ENCODE peak calls at places on chromosomes 6 and 20, in nine cellular contexts. One of them, this sample, is unnamed.

GRCh38 chr6:122322824-122323223 is 76.6 kb upstream of the HSF2 start:
- DNase-seq in stomach: no peak
- DNase-seq in prostate gland: no peak
- DNase-seq in kidney: no peak
- DNase-seq in adrenal gland: peak; percentile 39
- DNase-seq in GM23338: no peak
- DNase-seq in IMR-90: peak; percentile 3
- DNase-seq in SK-N-SH: peak; percentile 2
- DNase-seq in H1: no peak
- DNase-seq in this sample: no peak

GRCh38 chr6:93779086-93779858 is 359.9 kb upstream of the EPHA7 start:
- DNase-seq in IMR-90: no peak
- DNase-seq in stomach: no peak
- DNase-seq in GM23338: peak; percentile 26
- DNase-seq in H1: no peak
- DNase-seq in prostate gland: no peak
- DNase-seq in adrenal gland: no peak
- DNase-seq in kidney: no peak
- DNase-seq in SK-N-SH: no peak
- DNase-seq in this sample: no peak

GRCh38 chr6:158775832-158776231 is 43.3 kb downstream of the EZR start:
- DNase-seq in IMR-90: no peak
- DNase-seq in stomach: no peak
- DNase-seq in GM23338: no peak
- DNase-seq in H1: no peak
- DNase-seq in kidney: no peak
- DNase-seq in adrenal gland: no peak
- DNase-seq in SK-N-SH: no peak
- DNase-seq in prostate gland: no peak
- DNase-seq in this sample: no peak

GRCh38 chr6:42210551-42210950 is 7.1 kb downstream of the MRPS10 start:
- DNase-seq in IMR-90: no peak
- DNase-seq in kidney: no peak
- DNase-seq in H1: no peak
- DNase-seq in prostate gland: no peak
- DNase-seq in adrenal gland: no peak
- DNase-seq in stomach: no peak
- DNase-seq in SK-N-SH: no peak
- DNase-seq in GM23338: no peak
- DNase-seq in this sample: no peak

GRCh38 chr20:11682285-11682684 is 235.4 kb upstream of the BTBD3 start:
- DNase-seq in GM23338: no peak
- DNase-seq in stomach: no peak
- DNase-seq in prostate gland: no peak
- DNase-seq in H1: no peak
- DNase-seq in adrenal gland: no peak
- DNase-seq in IMR-90: no peak
- DNase-seq in kidney: no peak
- DNase-seq in SK-N-SH: no peak
- DNase-seq in this sample: no peak

GRCh38 chr6:36555750-36556252 is 8.5 kb upstream of the STK38 start:
- DNase-seq in SK-N-SH: no peak
- DNase-seq in H1: no peak
- DNase-seq in IMR-90: no peak
- DNase-seq in prostate gland: no peak
- DNase-seq in kidney: no peak
- DNase-seq in stomach: no peak
- DNase-seq in adrenal gland: no peak
- DNase-seq in GM23338: no peak
- DNase-seq in this sample: no peak

GRCh38 chr6:111673086-111673485 is 67.4 kb upstream of the TRAF3IP2 start:
- DNase-seq in SK-N-SH: no peak
- DNase-seq in adrenal gland: no peak
- DNase-seq in GM23338: no peak
- DNase-seq in H1: no peak
- DNase-seq in kidney: no peak
- DNase-seq in prostate gland: no peak
- DNase-seq in IMR-90: no peak
- DNase-seq in stomach: no peak
- DNase-seq in this sample: no peak

GRCh38 chr6:125577263-125577662 is 172.2 kb upstream of the HEY2 start:
- DNase-seq in adrenal gland: no peak
- DNase-seq in GM23338: no peak
- DNase-seq in stomach: no peak
- DNase-seq in IMR-90: no peak
- DNase-seq in H1: no peak
- DNase-seq in kidney: no peak
- DNase-seq in prostate gland: no peak
- DNase-seq in SK-N-SH: no peak
- DNase-seq in this sample: no peak

GRCh38 chr6:142731611-142732010 is 213.4 kb downstream of the HIVEP2 start:
- DNase-seq in adrenal gland: no peak
- DNase-seq in IMR-90: no peak
- DNase-seq in stomach: no peak
- DNase-seq in H1: no peak
- DNase-seq in SK-N-SH: no peak
- DNase-seq in GM23338: no peak
- DNase-seq in prostate gland: no peak
- DNase-seq in kidney: no peak
- DNase-seq in this sample: no peak

GRCh38 chr20:14334306-14334930 is 3.0 kb downstream of the FLRT3 start:
- DNase-seq in kidney: no peak
- DNase-seq in stomach: peak; percentile 47
- DNase-seq in prostate gland: peak; percentile 39
- DNase-seq in adrenal gland: peak; percentile 7
- DNase-seq in GM23338: peak; percentile 63
- DNase-seq in IMR-90: peak; percentile 45
- DNase-seq in H1: no peak
- DNase-seq in SK-N-SH: peak; percentile 37
- DNase-seq in this sample: no peak

GRCh38 chr6:131976545-131977061 is 25.4 kb upstream of the CCN2 start:
- DNase-seq in prostate gland: no peak
- DNase-seq in SK-N-SH: no peak
- DNase-seq in kidney: no peak
- DNase-seq in H1: no peak
- DNase-seq in IMR-90: peak; percentile 38
- DNase-seq in stomach: no peak
- DNase-seq in GM23338: no peak
- DNase-seq in adrenal gland: peak; percentile 6
- DNase-seq in this sample: no peak

GRCh38 chr6:122798099-122798641 is 9.1 kb downstream of the SMPDL3A start:
- DNase-seq in H1: no peak
- DNase-seq in adrenal gland: peak; percentile 70
- DNase-seq in SK-N-SH: no peak
- DNase-seq in stomach: peak; percentile 78
- DNase-seq in kidney: no peak
- DNase-seq in IMR-90: peak; percentile 84
- DNase-seq in prostate gland: peak; percentile 13
- DNase-seq in GM23338: no peak
- DNase-seq in this sample: peak; percentile 47

GRCh38 chr6:40950986-40951730 is 87.9 kb downstream of the UNC5CL start:
- DNase-seq in H1: no peak
- DNase-seq in GM23338: peak; percentile 42
- DNase-seq in prostate gland: no peak
- DNase-seq in adrenal gland: no peak
- DNase-seq in IMR-90: peak; percentile 41
- DNase-seq in SK-N-SH: peak; percentile 27
- DNase-seq in stomach: no peak
- DNase-seq in kidney: no peak
- DNase-seq in this sample: no peak

GRCh38 chr20:58634818-58635665 is 16.0 kb upstream of the STX16 start:
- DNase-seq in stomach: no peak
- DNase-seq in SK-N-SH: no peak
- DNase-seq in H1: no peak
- DNase-seq in IMR-90: peak; percentile 61
- DNase-seq in GM23338: no peak
- DNase-seq in kidney: peak; percentile 66
- DNase-seq in adrenal gland: no peak
- DNase-seq in prostate gland: no peak
- DNase-seq in this sample: peak; percentile 84

DNA sequence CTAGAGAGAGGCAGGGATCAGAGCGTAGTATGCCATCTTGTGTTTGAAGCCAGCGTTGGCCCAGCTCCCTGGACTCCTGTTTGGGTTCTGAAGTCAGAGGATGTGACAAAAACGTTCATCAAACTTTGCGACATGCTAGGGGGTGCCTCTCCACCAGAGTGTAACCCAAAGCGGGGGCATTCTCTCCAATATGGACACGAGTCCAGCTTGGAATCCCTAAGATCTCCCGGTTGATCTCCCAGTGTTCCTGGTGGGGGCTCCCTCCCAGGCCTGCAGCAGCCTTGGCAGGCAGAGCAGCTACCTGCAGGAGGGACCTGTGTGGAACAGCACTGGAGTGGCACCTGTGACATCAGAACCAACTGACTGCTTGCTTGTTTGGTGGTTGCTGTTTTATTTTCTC is 218.8 kb upstream of the ECI2 start:
- DNase-seq in IMR-90: no peak
- DNase-seq in prostate gland: no peak
- DNase-seq in SK-N-SH: no peak
- DNase-seq in adrenal gland: no peak
- DNase-seq in H1: no peak
- DNase-seq in stomach: peak; percentile 22
- DNase-seq in GM23338: peak; percentile 7
- DNase-seq in kidney: no peak
- DNase-seq in this sample: no peak
- H3K4me1 ChIP-seq in IMR-90: peaks cover 26% of the 10 kb centered on the region
- H3K4me1 ChIP-seq in prostate gland: no peaks in the 10 kb centered on the region
- H3K4me1 ChIP-seq in SK-N-SH: peaks cover 16% of the 10 kb centered on the region
- H3K4me1 ChIP-seq in adrenal gland: peaks cover 11% of the 10 kb centered on the region
- H3K4me1 ChIP-seq in H1: peaks cover 5% of the 10 kb centered on the region
- H3K4me1 ChIP-seq in stomach: peaks cover 30% of the 10 kb centered on the region
- H3K4me1 ChIP-seq in GM23338: no peaks in the 10 kb centered on the region
- H3K4me1 ChIP-seq in kidney: peaks cover 3% of the 10 kb centered on the region
- H3K4me1 ChIP-seq in this sample: peaks cover 44% of the 10 kb centered on the region

GRCh38 chr6:68709091-68709490 is 74.0 kb downstream of the ADGRB3 start:
- DNase-seq in SK-N-SH: no peak
- DNase-seq in kidney: no peak
- DNase-seq in adrenal gland: no peak
- DNase-seq in prostate gland: no peak
- DNase-seq in GM23338: no peak
- DNase-seq in H1: no peak
- DNase-seq in IMR-90: no peak
- DNase-seq in stomach: no peak
- DNase-seq in this sample: no peak

GRCh38 chr6:68710496-68710895 is 75.4 kb downstream of the ADGRB3 start:
- DNase-seq in SK-N-SH: no peak
- DNase-seq in adrenal gland: no peak
- DNase-seq in H1: no peak
- DNase-seq in kidney: no peak
- DNase-seq in GM23338: no peak
- DNase-seq in stomach: no peak
- DNase-seq in IMR-90: no peak
- DNase-seq in prostate gland: no peak
- DNase-seq in this sample: no peak

GRCh38 chr6:68711386-68712000 is 76.4 kb downstream of the ADGRB3 start:
- DNase-seq in IMR-90: no peak
- DNase-seq in SK-N-SH: no peak
- DNase-seq in kidney: no peak
- DNase-seq in H1: no peak
- DNase-seq in adrenal gland: no peak
- DNase-seq in prostate gland: no peak
- DNase-seq in GM23338: no peak
- DNase-seq in stomach: no peak
- DNase-seq in this sample: no peak

GRCh38 chr6:68710916-68711315 is 75.8 kb downstream of the ADGRB3 start:
- DNase-seq in stomach: no peak
- DNase-seq in SK-N-SH: no peak
- DNase-seq in kidney: no peak
- DNase-seq in GM23338: no peak
- DNase-seq in prostate gland: no peak
- DNase-seq in H1: no peak
- DNase-seq in IMR-90: no peak
- DNase-seq in adrenal gland: no peak
- DNase-seq in this sample: no peak

DNA sequence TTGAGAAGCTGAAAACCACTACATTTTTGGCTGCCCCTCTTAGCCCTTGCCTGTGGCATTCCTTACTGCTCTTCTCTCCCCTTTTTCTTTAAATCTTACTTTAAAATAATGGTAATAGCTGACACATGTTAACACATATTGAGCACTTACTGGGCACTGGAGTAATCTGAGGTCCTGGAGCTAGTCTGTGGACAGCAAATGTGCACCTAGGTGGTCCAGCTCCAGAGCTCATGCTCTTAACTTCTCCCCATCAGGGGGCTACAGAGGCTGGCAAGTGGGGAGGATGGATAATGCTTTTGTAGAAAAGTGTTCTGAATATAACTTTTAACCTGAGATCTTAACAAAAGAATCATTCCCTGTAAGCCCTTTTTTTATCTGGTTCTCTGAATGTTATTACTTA is 74.8 kb downstream of the ADGRB3 start:
- DNase-seq in adrenal gland: no peak
- DNase-seq in IMR-90: no peak
- DNase-seq in kidney: no peak
- DNase-seq in SK-N-SH: no peak
- DNase-seq in stomach: no peak
- DNase-seq in prostate gland: no peak
- DNase-seq in H1: no peak
- DNase-seq in GM23338: no peak
- DNase-seq in this sample: no peak
- H3K4me3 ChIP-seq in adrenal gland: no peak overlapping the region
- H3K4me3 ChIP-seq in IMR-90: no peak overlapping the region
- H3K4me3 ChIP-seq in kidney: no peak overlapping the region
- H3K4me3 ChIP-seq in SK-N-SH: no peak overlapping the region
- H3K4me3 ChIP-seq in stomach: no peak overlapping the region
- H3K4me3 ChIP-seq in prostate gland: no peak overlapping the region
- H3K4me3 ChIP-seq in H1: no peak overlapping the region
- H3K4me3 ChIP-seq in GM23338: no peak overlapping the region
- H3K4me3 ChIP-seq in this sample: no peak overlapping the region

GRCh38 chr6:43588194-43588593 is 12.2 kb downstream of the POLH start:
- DNase-seq in stomach: no peak
- DNase-seq in GM23338: no peak
- DNase-seq in adrenal gland: no peak
- DNase-seq in SK-N-SH: no peak
- DNase-seq in prostate gland: no peak
- DNase-seq in IMR-90: no peak
- DNase-seq in H1: no peak
- DNase-seq in kidney: no peak
- DNase-seq in this sample: no peak

GRCh38 chr6:43593938-43594337 is 18.0 kb downstream of the POLH start:
- DNase-seq in SK-N-SH: no peak
- DNase-seq in H1: no peak
- DNase-seq in stomach: no peak
- DNase-seq in GM23338: no peak
- DNase-seq in prostate gland: no peak
- DNase-seq in kidney: no peak
- DNase-seq in IMR-90: no peak
- DNase-seq in adrenal gland: no peak
- DNase-seq in this sample: no peak
- H3K36me3 ChIP-seq in SK-N-SH: peaks cover 16% of the 10 kb centered on the region
- H3K36me3 ChIP-seq in H1: no peaks in the 10 kb centered on the region
- H3K36me3 ChIP-seq in stomach: peaks cover 56% of the 10 kb centered on the region
- H3K36me3 ChIP-seq in GM23338: peaks cover 4% of the 10 kb centered on the region
- H3K36me3 ChIP-seq in prostate gland: no peaks in the 10 kb centered on the region
- H3K36me3 ChIP-seq in kidney: peaks cover 10% of the 10 kb centered on the region
- H3K36me3 ChIP-seq in IMR-90: peaks cover 17% of the 10 kb centered on the region
- H3K36me3 ChIP-seq in adrenal gland: peaks cover 19% of the 10 kb centered on the region
- H3K36me3 ChIP-seq in this sample: peaks cover 76% of the 10 kb centered on the region

GRCh38 chr6:3542032-3542640 is 85.3 kb upstream of the SLC22A23 start:
- DNase-seq in H1: peak; percentile 32
- DNase-seq in IMR-90: no peak
- DNase-seq in SK-N-SH: no peak
- DNase-seq in kidney: no peak
- DNase-seq in prostate gland: no peak
- DNase-seq in stomach: no peak
- DNase-seq in GM23338: no peak
- DNase-seq in adrenal gland: no peak
- DNase-seq in this sample: no peak
- H3K4me1 ChIP-seq in H1: no peaks in the 10 kb centered on the region
- H3K4me1 ChIP-seq in IMR-90: no peaks in the 10 kb centered on the region
- H3K4me1 ChIP-seq in SK-N-SH: no peaks in the 10 kb centered on the region
- H3K4me1 ChIP-seq in kidney: no peaks in the 10 kb centered on the region
- H3K4me1 ChIP-seq in prostate gland: no peaks in the 10 kb centered on the region
- H3K4me1 ChIP-seq in stomach: peaks cover 7% of the 10 kb centered on the region
- H3K4me1 ChIP-seq in GM23338: no peaks in the 10 kb centered on the region
- H3K4me1 ChIP-seq in adrenal gland: no peaks in the 10 kb centered on the region
- H3K4me1 ChIP-seq in this sample: no peaks in the 10 kb centered on the region

This sample was measured in RWPE2.